ENCODE peak calls at places on chromosome 21, in five cellular contexts. E is stomach, O is esophagus squamous epithelium, A is IMR-90, R is HCT116. L is an unnamed sample.

GRCh38 chr21:25307489-25307888 is 299.8 kb downstream of the MRPL39 start:
- DNase-seq in A (peak; percentile 64), E (no peak), R (no peak), O (no peak), L (no peak)

GRCh38 chr21:39851219-39851618 is 16.0 kb upstream of the PCP4 start:
- DNase-seq in O (no peak), R (no peak), E (no peak), A (no peak), L (no peak)

GRCh38 chr21:38266732-38267131 is 9.9 kb downstream of the KCNJ15 start:
- DNase-seq in A (peak; percentile 50), R (no peak), O (no peak), E (no peak), L (no peak)

GRCh38 chr21:37381883-37382585 is 15.5 kb downstream of the DYRK1A start:
- DNase-seq in R (no peak), O (no peak), A (peak; percentile 34), E (no peak), L (no peak)

GRCh38 chr21:14773777-14774345 is 227.7 kb upstream of the SAMSN1 start:
- DNase-seq in R (peak; percentile 29), A (no peak), O (no peak), E (peak; percentile 66), L (peak; percentile 52)

GRCh38 chr21:17708541-17709265 is 96.0 kb upstream of the BTG3 start:
- DNase-seq in O (no peak), E (no peak), R (no peak), A (no peak), L (no peak)

GRCh38 chr21:45155910-45156309 is 81.5 kb downstream of the ADARB1 start:
- DNase-seq in A (no peak), R (no peak), E (peak; percentile 9), O (no peak), L (peak; percentile 48)

GRCh38 chr21:45142469-45142868 is 68.1 kb downstream of the ADARB1 start:
- DNase-seq in R (no peak), O (no peak), A (peak; percentile 84), E (no peak), L (peak; percentile 53)

GRCh38 chr21:39911286-39911685 is 44.0 kb downstream of the PCP4 start:
- DNase-seq in O (no peak), A (no peak), R (no peak), E (no peak), L (no peak)

GRCh38 chr21:43354016-43354420 is 72.9 kb downstream of the SIK1 start:
- DNase-seq in R (no peak), O (no peak), A (no peak), E (no peak), L (no peak)

GRCh38 chr21:17513214-17514123 is 626 bp downstream of the CXADR start:
- DNase-seq in E (peak; percentile 52), A (no peak), O (no peak), R (no peak), L (peak; percentile 36)

GRCh38 chr21:43467785-43468184 is 40.9 kb upstream of the SIK1 start:
- DNase-seq in R (no peak), O (no peak), E (no peak), A (no peak), L (no peak)

GRCh38 chr21:45950740-45951515 is 30.6 kb upstream of the COL6A1 start:
- DNase-seq in R (peak; percentile 12), E (peak; percentile 50), A (peak; percentile 48), O (no peak), L (no peak)

GRCh38 chr21:32351428-32351827 is 41.4 kb downstream of the URB1 start:
- DNase-seq in R (no peak), O (no peak), A (no peak), E (no peak), L (no peak)
- TF ChIP-seq CTCF in R (no peak), O (no peak), A (no peak), E (no peak), L (no peak)

DNA sequence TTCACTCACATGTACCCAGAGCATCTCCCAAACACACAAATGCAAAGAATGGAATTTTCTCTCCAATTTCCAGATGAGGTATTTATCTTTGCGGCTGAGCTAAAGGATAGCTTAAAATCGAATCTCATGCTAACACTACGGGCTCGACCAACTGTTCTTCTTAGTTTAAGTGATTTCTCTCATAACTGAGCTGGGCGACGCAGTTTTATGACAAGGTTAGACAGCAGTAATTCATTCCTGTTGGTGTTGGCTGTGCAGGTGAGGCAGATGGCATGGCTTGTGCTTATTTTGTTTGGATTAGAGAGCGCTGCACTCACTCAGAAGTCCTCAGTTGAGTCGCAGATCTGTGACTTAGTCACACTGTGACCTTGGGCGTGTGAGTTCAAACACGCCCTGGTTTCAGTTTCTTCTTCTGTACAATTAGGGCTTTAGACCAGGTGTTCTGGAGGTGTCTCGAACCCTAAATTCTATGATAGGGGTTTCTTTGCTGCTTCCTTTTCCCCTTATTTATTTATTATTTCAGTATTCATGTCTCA is 41.5 kb upstream of the MRPS6 start:
- DNase-seq in O (no peak), R (no peak), E (no peak), A (no peak), L (peak; percentile 27)
- TF ChIP-seq POLR2A in O (no peak), R (no peak), E (no peak), A (no peak), L (no peak)

GRCh38 chr21:41147096-41147978 is 20.6 kb upstream of the BACE2 start:
- DNase-seq in E (no peak), O (no peak), R (no peak), A (no peak), L (no peak)
- TF ChIP-seq CTCF in E (no peak), O (no peak), R (no peak), A (no peak), L (no peak)

GRCh38 chr21:41321908-41322495 is 5.4 kb downstream of the FAM3B start:
- DNase-seq in O (no peak), E (peak; percentile 54), A (no peak), R (no peak), L (no peak)

GRCh38 chr21:41325138-41325537 is 8.5 kb downstream of the FAM3B start:
- DNase-seq in R (no peak), O (no peak), E (no peak), A (no peak), L (no peak)

GRCh38 chr21:41321211-41321907 is 4.8 kb downstream of the FAM3B start:
- DNase-seq in A (no peak), R (no peak), O (no peak), E (no peak), L (no peak)

GRCh38 chr21:41319273-41319672 is 2.7 kb downstream of the FAM3B start:
- DNase-seq in R (no peak), A (no peak), E (no peak), O (no peak), L (no peak)

DNA sequence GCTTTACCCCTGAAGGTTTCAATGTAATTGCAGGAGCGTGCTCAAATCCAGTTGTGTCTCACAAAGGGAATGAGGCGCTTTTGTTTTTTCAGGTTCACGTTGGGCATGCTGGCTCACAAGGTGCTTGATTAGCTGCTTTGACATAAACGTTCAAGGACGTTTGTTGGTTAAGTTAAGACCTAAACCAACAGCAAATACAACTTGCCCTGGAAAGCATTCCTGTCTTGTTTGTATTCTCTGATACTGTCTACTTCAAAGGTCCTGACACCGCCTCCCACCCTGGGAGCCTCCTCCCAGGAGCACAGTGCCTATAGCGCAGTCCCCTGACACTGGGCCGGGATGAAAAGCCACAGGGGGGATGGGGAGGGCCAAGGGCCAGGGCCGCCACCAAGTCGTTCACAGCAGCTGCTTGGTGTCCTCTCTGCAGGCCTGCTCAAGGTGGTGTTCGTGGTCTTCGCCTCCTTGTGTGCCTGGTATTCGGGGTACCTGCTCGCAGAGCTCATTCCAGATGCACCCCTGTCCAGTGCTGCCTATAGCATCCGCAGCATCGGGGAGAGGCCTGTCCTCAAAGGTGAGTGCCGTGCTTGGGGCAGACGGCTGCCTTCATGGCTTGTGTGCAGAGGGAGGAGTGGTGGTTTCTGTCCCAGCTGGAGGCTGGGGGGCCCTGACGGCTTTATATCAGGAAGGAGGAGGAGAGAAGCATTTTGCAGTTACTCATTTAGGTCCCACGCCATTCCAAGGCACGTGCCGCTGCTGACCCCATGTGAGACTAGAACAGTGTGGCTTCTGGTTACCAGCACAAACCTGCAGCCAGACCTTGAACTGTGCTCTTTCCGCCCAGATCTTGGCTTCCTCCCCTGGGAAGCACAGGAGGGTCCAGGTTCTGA is 6.1 kb downstream of the FAM3B start:
- DNase-seq in O (no peak), E (no peak), R (no peak), A (no peak), L (no peak)
- TF ChIP-seq POLR2A in O (no peak), E (no peak), R (no peak), A (no peak), L (no peak)